ENCODE peak calls at places on chromosome 6, in seven cellular contexts. One of them, this sample, is unnamed. For H3K4me1 and H3K36me3, the result is how much of the 10 kb centered on the place peaks cover.

GRCh38 chr6:865846-866245 is 172.9 kb upstream of the EXOC2 start:
- DNase-seq in Peyer's patch: no peak
- DNase-seq in mammary epithelial cell: no peak
- DNase-seq in ascending aorta: no peak
- DNase-seq in IMR-90: no peak
- DNase-seq in fibroblast of lung: no peak
- DNase-seq in keratinocyte: no peak
- DNase-seq in this sample: no peak

GRCh38 chr6:143964667-143965066 is 43.4 kb downstream of the PLAGL1 start:
- DNase-seq in IMR-90: peak
- DNase-seq in fibroblast of lung: peak
- DNase-seq in ascending aorta: no peak
- DNase-seq in Peyer's patch: no peak
- DNase-seq in keratinocyte: no peak
- DNase-seq in mammary epithelial cell: no peak
- DNase-seq in this sample: no peak

GRCh38 chr6:155213611-155214372 is 50.0 kb upstream of the CLDN20 start:
- DNase-seq in IMR-90: no peak
- DNase-seq in ascending aorta: no peak
- DNase-seq in keratinocyte: peak
- DNase-seq in mammary epithelial cell: no peak
- DNase-seq in Peyer's patch: no peak
- DNase-seq in fibroblast of lung: no peak
- DNase-seq in this sample: no peak

GRCh38 chr6:107314644-107315043 is 144.7 kb downstream of the PDSS2 start:
- DNase-seq in IMR-90: no peak
- DNase-seq in fibroblast of lung: no peak
- DNase-seq in keratinocyte: no peak
- DNase-seq in Peyer's patch: no peak
- DNase-seq in mammary epithelial cell: no peak
- DNase-seq in ascending aorta: no peak
- DNase-seq in this sample: no peak

GRCh38 chr6:127051571-127052260 is 66.8 kb upstream of the RSPO3 start:
- DNase-seq in ascending aorta: no peak
- DNase-seq in fibroblast of lung: no peak
- DNase-seq in Peyer's patch: no peak
- DNase-seq in mammary epithelial cell: peak
- DNase-seq in IMR-90: peak
- DNase-seq in keratinocyte: no peak
- DNase-seq in this sample: no peak

GRCh38 chr6:37985355-37985754 is 165.8 kb downstream of the ZFAND3 start:
- DNase-seq in Peyer's patch: no peak
- DNase-seq in IMR-90: no peak
- DNase-seq in ascending aorta: no peak
- DNase-seq in mammary epithelial cell: no peak
- DNase-seq in fibroblast of lung: no peak
- DNase-seq in keratinocyte: no peak
- DNase-seq in this sample: no peak

GRCh38 chr6:31896856-31897611 is 464 bp downstream of the EHMT2 start:
- DNase-seq in ascending aorta: no peak
- DNase-seq in mammary epithelial cell: no peak
- DNase-seq in IMR-90: no peak
- DNase-seq in Peyer's patch: no peak
- DNase-seq in fibroblast of lung: no peak
- DNase-seq in keratinocyte: no peak
- DNase-seq in this sample: no peak

GRCh38 chr6:107628878-107629277 is 139.0 kb downstream of the SOBP start:
- DNase-seq in keratinocyte: no peak
- DNase-seq in fibroblast of lung: no peak
- DNase-seq in IMR-90: no peak
- DNase-seq in ascending aorta: no peak
- DNase-seq in Peyer's patch: no peak
- DNase-seq in mammary epithelial cell: no peak
- DNase-seq in this sample: no peak

GRCh38 chr6:162750776-162751175 is 23.0 kb downstream of the PACRG start:
- DNase-seq in fibroblast of lung: peak
- DNase-seq in IMR-90: peak
- DNase-seq in ascending aorta: no peak
- DNase-seq in keratinocyte: no peak
- DNase-seq in Peyer's patch: no peak
- DNase-seq in mammary epithelial cell: peak
- DNase-seq in this sample: no peak

GRCh38 chr6:46014511-46015118 is 1.0 kb downstream of the CLIC5 start:
- DNase-seq in IMR-90: no peak
- DNase-seq in ascending aorta: no peak
- DNase-seq in keratinocyte: no peak
- DNase-seq in fibroblast of lung: no peak
- DNase-seq in Peyer's patch: peak
- DNase-seq in mammary epithelial cell: no peak
- DNase-seq in this sample: no peak

GRCh38 chr6:30544666-30545272 is 11.5 kb downstream of the GNL1 start:
- DNase-seq in keratinocyte: no peak
- DNase-seq in ascending aorta: peak
- DNase-seq in fibroblast of lung: peak
- DNase-seq in Peyer's patch: no peak
- DNase-seq in mammary epithelial cell: peak
- DNase-seq in IMR-90: peak
- DNase-seq in this sample: no peak

GRCh38 chr6:44339301-44339700 is 3.1 kb upstream of the SPATS1 start:
- DNase-seq in mammary epithelial cell: no peak
- DNase-seq in keratinocyte: no peak
- DNase-seq in Peyer's patch: no peak
- DNase-seq in fibroblast of lung: no peak
- DNase-seq in IMR-90: no peak
- DNase-seq in ascending aorta: no peak
- DNase-seq in this sample: no peak

GRCh38 chr6:43768983-43769525 is 957 bp upstream of the VEGFA start:
- DNase-seq in Peyer's patch: no peak
- DNase-seq in IMR-90: peak
- DNase-seq in fibroblast of lung: peak
- DNase-seq in ascending aorta: peak
- DNase-seq in keratinocyte: no peak
- DNase-seq in mammary epithelial cell: no peak
- DNase-seq in this sample: no peak

GRCh38 chr6:121260651-121261102 is 73.6 kb downstream of the TBC1D32 start:
- DNase-seq in ascending aorta: no peak
- DNase-seq in keratinocyte: no peak
- DNase-seq in IMR-90: peak
- DNase-seq in mammary epithelial cell: peak
- DNase-seq in fibroblast of lung: peak
- DNase-seq in Peyer's patch: no peak
- DNase-seq in this sample: no peak

GRCh38 chr6:75735491-75736186 is 13.4 kb upstream of the MYO6 start:
- DNase-seq in Peyer's patch: no peak
- DNase-seq in mammary epithelial cell: no peak
- DNase-seq in keratinocyte: no peak
- DNase-seq in ascending aorta: no peak
- DNase-seq in fibroblast of lung: peak
- DNase-seq in IMR-90: peak
- DNase-seq in this sample: no peak

GRCh38 chr6:26118999-26119398 is 31.8 kb downstream of the HFE start:
- DNase-seq in IMR-90: peak
- DNase-seq in ascending aorta: no peak
- DNase-seq in fibroblast of lung: no peak
- DNase-seq in keratinocyte: no peak
- DNase-seq in mammary epithelial cell: peak
- DNase-seq in Peyer's patch: no peak
- DNase-seq in this sample: no peak

GRCh38 chr6:2037230-2037926 is 208.0 kb downstream of the GMDS start:
- DNase-seq in fibroblast of lung: peak
- DNase-seq in keratinocyte: no peak
- DNase-seq in ascending aorta: no peak
- DNase-seq in IMR-90: peak
- DNase-seq in mammary epithelial cell: peak
- DNase-seq in Peyer's patch: no peak
- DNase-seq in this sample: no peak

GRCh38 chr6:2353412-2354137 is 108.2 kb upstream of the GMDS start:
- DNase-seq in keratinocyte: no peak
- DNase-seq in IMR-90: peak
- DNase-seq in fibroblast of lung: peak
- DNase-seq in ascending aorta: peak
- DNase-seq in Peyer's patch: peak
- DNase-seq in mammary epithelial cell: peak
- DNase-seq in this sample: no peak

GRCh38 chr6:47162793-47163192 is 120.7 kb upstream of the ADGRF1 start:
- DNase-seq in keratinocyte: no peak
- DNase-seq in fibroblast of lung: no peak
- DNase-seq in IMR-90: no peak
- DNase-seq in Peyer's patch: no peak
- DNase-seq in mammary epithelial cell: no peak
- DNase-seq in ascending aorta: no peak
- DNase-seq in this sample: no peak

GRCh38 chr6:73043446-73043845 is 181.8 kb downstream of the KHDC1L start:
- DNase-seq in mammary epithelial cell: no peak
- DNase-seq in keratinocyte: no peak
- DNase-seq in IMR-90: no peak
- DNase-seq in fibroblast of lung: no peak
- DNase-seq in ascending aorta: no peak
- DNase-seq in Peyer's patch: no peak
- DNase-seq in this sample: no peak

GRCh38 chr6:107819217-107819616 is 4.9 kb downstream of the SCML4 start:
- DNase-seq in IMR-90: no peak
- DNase-seq in keratinocyte: no peak
- DNase-seq in ascending aorta: no peak
- DNase-seq in Peyer's patch: no peak
- DNase-seq in mammary epithelial cell: peak
- DNase-seq in fibroblast of lung: no peak
- DNase-seq in this sample: no peak

GRCh38 chr6:28757429-28758045 is 166.2 kb downstream of the TRIM27 start:
- DNase-seq in keratinocyte: no peak
- DNase-seq in Peyer's patch: no peak
- DNase-seq in mammary epithelial cell: no peak
- DNase-seq in IMR-90: no peak
- DNase-seq in fibroblast of lung: no peak
- DNase-seq in ascending aorta: no peak
- DNase-seq in this sample: no peak

GRCh38 chr6:91476000-91476399 is 889.1 kb upstream of the MAP3K7 start:
- DNase-seq in fibroblast of lung: peak
- DNase-seq in ascending aorta: no peak
- DNase-seq in mammary epithelial cell: peak
- DNase-seq in Peyer's patch: peak
- DNase-seq in keratinocyte: no peak
- DNase-seq in IMR-90: peak
- DNase-seq in this sample: no peak

DNA sequence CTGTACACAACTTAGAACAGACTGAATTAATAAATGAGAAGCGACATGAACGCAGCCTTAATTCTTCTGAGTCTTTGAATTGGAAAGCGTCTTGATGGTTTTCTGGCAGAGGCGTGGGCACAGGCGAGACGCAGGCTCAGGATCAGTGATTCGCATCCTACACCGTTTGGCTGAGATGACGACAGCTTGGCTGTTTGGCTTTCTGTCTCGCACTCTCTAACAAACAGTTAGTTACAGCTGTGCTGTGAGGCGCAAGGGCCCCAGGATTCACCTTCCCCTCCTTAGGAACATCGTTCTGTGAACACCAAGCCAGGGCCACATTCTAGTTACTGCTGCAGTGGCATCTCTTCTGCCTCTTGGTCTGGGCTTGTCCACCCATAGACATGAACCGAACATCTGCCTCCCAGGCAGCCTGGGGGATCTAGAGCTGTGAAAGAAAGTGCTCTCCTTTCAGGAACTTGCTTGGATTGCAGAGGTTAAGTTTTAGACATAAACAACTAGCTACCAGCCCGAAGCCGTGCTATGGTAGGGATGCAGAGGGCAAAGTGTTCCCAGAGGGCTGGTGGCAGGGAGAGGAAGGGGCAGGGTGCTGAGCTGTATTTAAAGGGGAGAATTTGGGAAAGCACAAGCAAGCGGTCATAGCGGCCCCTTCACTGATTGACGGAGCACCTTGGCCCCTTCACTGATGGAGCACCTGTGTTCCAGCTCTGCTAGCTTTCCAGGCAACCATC is 49.6 kb downstream of the TCP11 start:
- DNase-seq in IMR-90: peak
- DNase-seq in Peyer's patch: peak
- DNase-seq in ascending aorta: peak
- DNase-seq in keratinocyte: no peak
- DNase-seq in fibroblast of lung: peak
- DNase-seq in mammary epithelial cell: no peak
- DNase-seq in this sample: no peak
- H3K4me1 ChIP-seq in IMR-90: under half
- H3K4me1 ChIP-seq in Peyer's patch: under half
- H3K4me1 ChIP-seq in ascending aorta: under half
- H3K4me1 ChIP-seq in keratinocyte: under half
- H3K4me1 ChIP-seq in fibroblast of lung: under half
- H3K4me1 ChIP-seq in mammary epithelial cell: under half
- H3K4me1 ChIP-seq in this sample: under half

GRCh38 chr6:160041608-160042007 is 72.7 kb downstream of the IGF2R start:
- DNase-seq in Peyer's patch: no peak
- DNase-seq in mammary epithelial cell: peak
- DNase-seq in fibroblast of lung: peak
- DNase-seq in ascending aorta: no peak
- DNase-seq in keratinocyte: no peak
- DNase-seq in IMR-90: peak
- DNase-seq in this sample: peak
- H3K36me3 ChIP-seq in Peyer's patch: under half
- H3K36me3 ChIP-seq in mammary epithelial cell: under half
- H3K36me3 ChIP-seq in fibroblast of lung: under half
- H3K36me3 ChIP-seq in ascending aorta: under half
- H3K36me3 ChIP-seq in keratinocyte: under half
- H3K36me3 ChIP-seq in IMR-90: under half
- H3K36me3 ChIP-seq in this sample: half or more

GRCh38 chr6:168538892-168539811 is 98.2 kb downstream of the SMOC2 start:
- DNase-seq in keratinocyte: no peak
- DNase-seq in ascending aorta: no peak
- DNase-seq in fibroblast of lung: no peak
- DNase-seq in IMR-90: no peak
- DNase-seq in Peyer's patch: no peak
- DNase-seq in mammary epithelial cell: no peak
- DNase-seq in this sample: no peak

GRCh38 chr6:168537485-168537884 is 96.5 kb downstream of the SMOC2 start:
- DNase-seq in keratinocyte: no peak
- DNase-seq in IMR-90: no peak
- DNase-seq in ascending aorta: no peak
- DNase-seq in fibroblast of lung: no peak
- DNase-seq in Peyer's patch: no peak
- DNase-seq in mammary epithelial cell: no peak
- DNase-seq in this sample: no peak

GRCh38 chr6:168542301-168542700 is 101.3 kb downstream of the SMOC2 start:
- DNase-seq in Peyer's patch: no peak
- DNase-seq in fibroblast of lung: no peak
- DNase-seq in ascending aorta: no peak
- DNase-seq in IMR-90: no peak
- DNase-seq in keratinocyte: no peak
- DNase-seq in mammary epithelial cell: no peak
- DNase-seq in this sample: no peak

GRCh38 chr6:168541307-168541706 is 100.3 kb downstream of the SMOC2 start:
- DNase-seq in IMR-90: no peak
- DNase-seq in keratinocyte: no peak
- DNase-seq in fibroblast of lung: no peak
- DNase-seq in ascending aorta: no peak
- DNase-seq in mammary epithelial cell: no peak
- DNase-seq in Peyer's patch: no peak
- DNase-seq in this sample: no peak

GRCh38 chr6:168540713-168541291 is 99.8 kb downstream of the SMOC2 start:
- DNase-seq in mammary epithelial cell: no peak
- DNase-seq in fibroblast of lung: no peak
- DNase-seq in keratinocyte: no peak
- DNase-seq in ascending aorta: no peak
- DNase-seq in Peyer's patch: no peak
- DNase-seq in IMR-90: no peak
- DNase-seq in this sample: no peak
- H3K4me1 ChIP-seq in mammary epithelial cell: under half
- H3K4me1 ChIP-seq in fibroblast of lung: under half
- H3K4me1 ChIP-seq in keratinocyte: under half
- H3K4me1 ChIP-seq in ascending aorta: under half
- H3K4me1 ChIP-seq in Peyer's patch: under half
- H3K4me1 ChIP-seq in IMR-90: under half
- H3K4me1 ChIP-seq in this sample: under half

GRCh38 chr6:53023323-53023722 is 28.2 kb upstream of the GSTA4 start:
- DNase-seq in Peyer's patch: no peak
- DNase-seq in ascending aorta: no peak
- DNase-seq in IMR-90: no peak
- DNase-seq in fibroblast of lung: no peak
- DNase-seq in keratinocyte: no peak
- DNase-seq in mammary epithelial cell: no peak
- DNase-seq in this sample: no peak
- H3K36me3 ChIP-seq in Peyer's patch: under half
- H3K36me3 ChIP-seq in ascending aorta: under half
- H3K36me3 ChIP-seq in IMR-90: under half
- H3K36me3 ChIP-seq in fibroblast of lung: under half
- H3K36me3 ChIP-seq in keratinocyte: under half
- H3K36me3 ChIP-seq in mammary epithelial cell: under half
- H3K36me3 ChIP-seq in this sample: under half